ENCODE peak calls at places on chromosomes 13 and 19, in five cellular contexts. One of them, this sample, is unnamed.

GRCh38 chr19:5719274-5719960 is 529 bp downstream of the LONP1 start:
- DNase-seq in EH: peak
- DNase-seq in stimulated activated CD4-positive, alpha-beta T cell treated with anti-CD3 and anti-CD28 coated beads, Interleukin-15, amount 100 ng/mL, for 1 hour: no peak
- DNase-seq in fibroblast of mammary gland: no peak
- DNase-seq in head of caudate nucleus: peak
- DNase-seq in this sample: no peak

GRCh38 chr19:3061214-3062161 is 807 bp downstream of the TLE5 start:
- DNase-seq in EH: peak
- DNase-seq in stimulated activated CD4-positive, alpha-beta T cell treated with anti-CD3 and anti-CD28 coated beads, Interleukin-15, amount 100 ng/mL, for 1 hour: peak
- DNase-seq in fibroblast of mammary gland: no peak
- DNase-seq in head of caudate nucleus: peak
- DNase-seq in this sample: no peak

GRCh38 chr13:46607768-46608553 is 55.0 kb downstream of the LRCH1 start:
- DNase-seq in EH: no peak
- DNase-seq in stimulated activated CD4-positive, alpha-beta T cell treated with anti-CD3 and anti-CD28 coated beads, Interleukin-15, amount 100 ng/mL, for 1 hour: no peak
- DNase-seq in fibroblast of mammary gland: no peak
- DNase-seq in head of caudate nucleus: no peak
- DNase-seq in this sample: no peak

GRCh38 chr19:52922841-52923781 is at the start of gene ZNF888:
- DNase-seq in EH: peak
- DNase-seq in stimulated activated CD4-positive, alpha-beta T cell treated with anti-CD3 and anti-CD28 coated beads, Interleukin-15, amount 100 ng/mL, for 1 hour: peak
- DNase-seq in fibroblast of mammary gland: peak
- DNase-seq in head of caudate nucleus: peak
- DNase-seq in this sample: peak

GRCh38 chr13:112744306-112745021 is 54.6 kb downstream of the ATP11A start:
- DNase-seq in EH: peak
- DNase-seq in stimulated activated CD4-positive, alpha-beta T cell treated with anti-CD3 and anti-CD28 coated beads, Interleukin-15, amount 100 ng/mL, for 1 hour: no peak
- DNase-seq in fibroblast of mammary gland: peak
- DNase-seq in head of caudate nucleus: no peak
- DNase-seq in this sample: no peak

GRCh38 chr13:72205773-72206172 is 338.8 kb upstream of the DACH1 start:
- DNase-seq in EH: peak
- DNase-seq in stimulated activated CD4-positive, alpha-beta T cell treated with anti-CD3 and anti-CD28 coated beads, Interleukin-15, amount 100 ng/mL, for 1 hour: no peak
- DNase-seq in fibroblast of mammary gland: peak
- DNase-seq in head of caudate nucleus: no peak
- DNase-seq in this sample: no peak

GRCh38 chr13:112947796-112948195 is 21.2 kb upstream of the MCF2L start:
- DNase-seq in EH: no peak
- DNase-seq in stimulated activated CD4-positive, alpha-beta T cell treated with anti-CD3 and anti-CD28 coated beads, Interleukin-15, amount 100 ng/mL, for 1 hour: no peak
- DNase-seq in fibroblast of mammary gland: no peak
- DNase-seq in head of caudate nucleus: no peak
- DNase-seq in this sample: no peak

GRCh38 chr19:40240332-40240731 is 13.8 kb upstream of the CCNP start:
- DNase-seq in EH: no peak
- DNase-seq in stimulated activated CD4-positive, alpha-beta T cell treated with anti-CD3 and anti-CD28 coated beads, Interleukin-15, amount 100 ng/mL, for 1 hour: no peak
- DNase-seq in fibroblast of mammary gland: no peak
- DNase-seq in head of caudate nucleus: no peak
- DNase-seq in this sample: no peak

GRCh38 chr13:111506621-111507020 is 186.2 kb downstream of the TEX29 start:
- DNase-seq in EH: no peak
- DNase-seq in stimulated activated CD4-positive, alpha-beta T cell treated with anti-CD3 and anti-CD28 coated beads, Interleukin-15, amount 100 ng/mL, for 1 hour: no peak
- DNase-seq in fibroblast of mammary gland: no peak
- DNase-seq in head of caudate nucleus: no peak
- DNase-seq in this sample: no peak

GRCh38 chr19:55723491-55723890 is 14.7 kb downstream of the NLRP9 start:
- DNase-seq in EH: no peak
- DNase-seq in stimulated activated CD4-positive, alpha-beta T cell treated with anti-CD3 and anti-CD28 coated beads, Interleukin-15, amount 100 ng/mL, for 1 hour: no peak
- DNase-seq in fibroblast of mammary gland: no peak
- DNase-seq in head of caudate nucleus: no peak
- DNase-seq in this sample: no peak